ENCODE peak calls at places on chromosomes 3 and 15, in ten cellular contexts. J is Calu3; H is H9; Y is bronchial epithelial cell; O is activated CD8-positive, alpha-beta memory T cell treated with anti-CD3 and anti-CD28 coated beads, Interleukin-2, amount 50 U/mL, for 4 hours; S is stimulated activated naive CD4-positive, alpha-beta T cell; M is naive thymus-derived CD4-positive, alpha-beta T cell; Q is right atrium auricular region; Z is CD4-positive, CD25-positive, alpha-beta regulatory T cell; F is T-helper 9 cell. W is an unnamed sample.

GRCh38 chr3:49357466-49358216 is 512 bp downstream of the GPX1 start:
- DNase-seq in J (peak; percentile 40), H (peak; percentile 38), Y (peak; percentile 85), O (peak; percentile 59), S (peak; percentile 32), M (peak; percentile 47), Q (peak; percentile 73), Z (peak; percentile 46), F (peak; percentile 51), W (peak; percentile 54)

GRCh38 chr3:114035896-114036295 is 20.4 kb downstream of the CCDC191 start:
- DNase-seq in J (no peak), H (no peak), Y (no peak), O (no peak), S (no peak), M (no peak), Q (no peak), Z (no peak), F (no peak), W (no peak)

GRCh38 chr3:149908558-149908957 is 62.1 kb downstream of the PFN2 start:
- DNase-seq in J (no peak), H (no peak), Y (no peak), O (no peak), S (no peak), M (no peak), Q (no peak), Z (no peak), F (no peak), W (no peak)

GRCh38 chr15:98067339-98067738 is 106.8 kb downstream of the ARRDC4 start:
- DNase-seq in J (no peak), H (no peak), Y (peak; percentile 19), O (no peak), S (no peak), M (no peak), Q (no peak), Z (no peak), F (no peak), W (no peak)

GRCh38 chr15:94029495-94029894 is 201.9 kb upstream of the MCTP2 start:
- DNase-seq in J (no peak), H (no peak), Y (no peak), O (no peak), S (no peak), M (no peak), Q (no peak), Z (no peak), F (no peak), W (no peak)

GRCh38 chr15:98446093-98446492 is 202.2 kb upstream of the IGF1R start:
- DNase-seq in J (no peak), H (no peak), Y (no peak), O (no peak), S (no peak), M (no peak), Q (no peak), Z (no peak), F (no peak), W (no peak)

GRCh38 chr3:14336414-14337285 is 65.8 kb upstream of the SLC6A6 start:
- DNase-seq in J (peak; percentile 79), H (no peak), Y (peak; percentile 78), O (no peak), S (no peak), M (no peak), Q (no peak), Z (no peak), F (no peak), W (no peak)

GRCh38 chr3:5767304-5767703 is 579.8 kb downstream of the EDEM1 start:
- DNase-seq in J (no peak), H (no peak), Y (no peak), O (no peak), S (no peak), M (no peak), Q (no peak), Z (no peak), F (no peak), W (no peak)

GRCh38 chr15:96332854-96333193 is 2.3 kb downstream of the NR2F2 start:
- DNase-seq in J (no peak), H (no peak), Y (no peak), O (no peak), S (no peak), M (no peak), Q (no peak), Z (no peak), F (no peak), W (no peak)

GRCh38 chr3:170330366-170330765 is 27.1 kb upstream of the SKIL start:
- DNase-seq in J (peak; percentile 90), H (peak; percentile 31), Y (peak; percentile 86), O (no peak), S (no peak), M (no peak), Q (peak; percentile 36), Z (no peak), F (no peak), W (no peak)

GRCh38 chr15:59177445-59177728 is 29.3 kb upstream of the LDHAL6B start:
- DNase-seq in J (no peak), H (no peak), Y (no peak), O (no peak), S (no peak), M (no peak), Q (no peak), Z (no peak), F (no peak), W (no peak)